ENCODE peak calls at places on chromosomes 16 and 17, in five cellular contexts. V is HepG2, O is K562, N is GM12878, C is SK-N-SH. H is an unnamed sample.

GRCh38 chr17:45896803-45897693 is 2.7 kb downstream of the MAPT start:
- DNase-seq in N (no peak), C (no peak), O (no peak), V (no peak), H (no peak)

GRCh38 chr16:90002759-90003158 is 16.5 kb downstream of the DBNDD1 start:
- DNase-seq in N (no peak), V (no peak), O (no peak), C (no peak), H (no peak)

GRCh38 chr17:1112875-1113274 is 66.9 kb downstream of the ABR start:
- DNase-seq in O (peak; percentile 31), C (no peak), V (no peak), N (no peak), H (no peak)

GRCh38 chr16:77998350-77999023 is 23.9 kb upstream of the CLEC3A start:
- DNase-seq in N (no peak), V (peak; percentile 63), C (no peak), O (no peak), H (no peak)

GRCh38 chr17:78479369-78479768 is 97.8 kb downstream of the DNAH17 start:
- DNase-seq in C (no peak), N (no peak), O (no peak), V (no peak), H (no peak)

GRCh38 chr17:37359682-37360188 is 16.1 kb upstream of the C17orf78 start:
- DNase-seq in C (no peak), O (no peak), V (no peak), N (no peak), H (peak; percentile 11)

GRCh38 chr16:30409125-30410060 is 2.0 kb downstream of the ZNF771 start:
- DNase-seq in C (peak; percentile 91), O (peak; percentile 77), N (peak; percentile 62), V (peak; percentile 90), H (peak; percentile 80)

GRCh38 chr17:59121901-59122480 is 15.3 kb upstream of the TRIM37 start:
- DNase-seq in C (no peak), V (no peak), O (no peak), N (no peak), H (no peak)

GRCh38 chr16:85842435-85842834 is 42.9 kb downstream of the COX4I1 start:
- DNase-seq in N (no peak), C (no peak), V (no peak), O (no peak), H (no peak)

GRCh38 chr16:53433930-53434435 is 288 bp upstream of the RBL2 start:
- DNase-seq in V (peak; percentile 76), O (no peak), N (no peak), C (no peak), H (peak; percentile 75)

GRCh38 chr16:70253291-70254094 is 1.8 kb upstream of the EXOSC6 start:
- DNase-seq in C (peak; percentile 62), O (peak; percentile 40), N (no peak), V (peak; percentile 45), H (peak; percentile 36)

GRCh38 chr17:9512323-9513168 is 63.1 kb downstream of the STX8 start:
- DNase-seq in V (no peak), N (no peak), C (no peak), O (no peak), H (peak; percentile 76)

GRCh38 chr17:32699247-32699646 is 177.7 kb downstream of the MYO1D start:
- DNase-seq in V (no peak), C (no peak), O (peak; percentile 13), N (no peak), H (no peak)

GRCh38 chr16:9050102-9050830 is 41.2 kb upstream of the HAPSTR1 start:
- DNase-seq in N (no peak), O (peak; percentile 53), V (peak; percentile 52), C (peak; percentile 22), H (peak; percentile 16)

GRCh38 chr17:43667506-43668438 is 6.0 kb upstream of the MEOX1 start:
- DNase-seq in V (peak; percentile 89), O (no peak), C (no peak), N (no peak), H (peak; percentile 81)

GRCh38 chr17:1229354-1229890 is 40.8 kb upstream of the BHLHA9 start:
- DNase-seq in V (no peak), O (peak; percentile 61), C (peak; percentile 75), N (no peak), H (no peak)

GRCh38 chr16:73052441-73053030 is 4.6 kb upstream of the ZFHX3 start:
- DNase-seq in V (no peak), C (no peak), N (no peak), O (no peak), H (no peak)

GRCh38 chr16:2152695-2153506 is 2.7 kb upstream of the TRAF7 start:
- DNase-seq in N (no peak), C (no peak), V (peak; percentile 38), O (peak; percentile 48), H (no peak)

GRCh38 chr17:49252148-49252682 is 21.6 kb upstream of the PHOSPHO1 start:
- DNase-seq in C (no peak), V (peak; percentile 42), N (no peak), O (peak; percentile 55), H (no peak)

GRCh38 chr17:8927395-8927794 is 38.1 kb downstream of the PIK3R5 start:
- DNase-seq in C (no peak), O (no peak), V (no peak), N (no peak), H (no peak)

GRCh38 chr17:80101946-80102706 is 745 bp downstream of the GAA start:
- DNase-seq in N (no peak), O (peak; percentile 56), C (peak; percentile 74), V (peak; percentile 30), H (peak; percentile 77)

GRCh38 chr17:77323413-77324171 is 182.8 kb downstream of the SEC14L1 start:
- DNase-seq in V (no peak), N (no peak), O (peak; percentile 77), C (peak; percentile 61), H (peak; percentile 52)

GRCh38 chr17:10729334-10730193 is at the start of gene TMEM220:
- DNase-seq in C (peak; percentile 87), O (no peak), V (peak; percentile 26), N (no peak), H (peak; percentile 59)

GRCh38 chr16:9091867-9092281 is 430 bp downstream of the HAPSTR1 start:
- DNase-seq in C (no peak), O (no peak), N (no peak), V (no peak), H (no peak)

GRCh38 chr16:53545433-53545832 is 42.4 kb upstream of the AKTIP start:
- DNase-seq in O (no peak), N (no peak), C (no peak), V (peak; percentile 18), H (no peak)

GRCh38 chr17:7903154-7904103 is 12.7 kb downstream of the RNF227 start:
- DNase-seq in V (no peak), O (no peak), C (no peak), N (no peak), H (no peak)

GRCh38 chr17:7817643-7817964 is 16.4 kb upstream of the KDM6B start:
- DNase-seq in N (no peak), V (no peak), O (no peak), C (no peak), H (no peak)

GRCh38 chr17:21119247-21119944 is 7.4 kb upstream of the DHRS7B start:
- DNase-seq in V (peak; percentile 53), N (no peak), C (peak; percentile 71), O (peak; percentile 58), H (peak; percentile 61)

DNA sequence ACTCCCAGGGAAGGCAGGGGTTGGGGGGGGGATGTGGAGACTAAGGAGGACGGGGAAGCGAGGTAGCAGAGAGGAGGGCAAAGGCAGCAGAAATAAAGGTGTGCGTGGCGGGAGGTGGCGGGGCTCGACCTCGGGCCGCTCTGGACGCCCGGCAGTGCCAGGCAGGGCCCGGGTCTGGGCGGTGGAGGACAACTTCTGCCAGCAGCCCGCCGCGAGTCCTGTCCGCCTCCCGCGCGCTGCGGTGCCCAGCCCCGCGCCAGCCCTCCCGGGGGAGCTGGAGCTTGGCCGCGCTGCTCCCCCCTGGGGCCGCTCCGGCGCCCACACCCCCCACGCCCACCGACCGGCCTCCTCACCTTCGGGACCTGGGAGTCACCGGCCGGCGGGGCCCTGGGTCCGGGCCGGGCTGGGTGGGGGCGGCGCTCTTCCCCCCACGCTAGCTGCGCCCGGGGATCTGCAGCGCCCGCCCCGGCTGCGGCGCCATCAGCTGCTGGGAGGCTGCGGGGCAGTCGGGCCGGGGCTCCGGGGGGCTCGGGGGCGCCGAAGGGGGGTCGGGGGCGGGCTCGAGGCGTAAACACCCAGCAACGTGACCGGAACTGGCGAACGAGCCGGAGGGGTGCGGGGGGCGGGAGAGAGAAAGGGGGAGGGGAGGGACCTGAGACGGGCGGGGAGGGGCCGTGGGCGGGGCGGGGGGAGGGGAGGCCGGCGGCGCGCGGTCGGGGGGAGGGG is at the start of gene CCDC92B:
- DNase-seq in N (no peak), C (peak; percentile 98), O (no peak), V (no peak), H (no peak)
- H3K4me1 ChIP-seq in N (no peaks in the 10 kb centered on the region), C (peaks cover 2% of the 10 kb centered on the region), O (peaks cover 9% of the 10 kb centered on the region), V (no peaks in the 10 kb centered on the region), H (no peaks in the 10 kb centered on the region)

DNA sequence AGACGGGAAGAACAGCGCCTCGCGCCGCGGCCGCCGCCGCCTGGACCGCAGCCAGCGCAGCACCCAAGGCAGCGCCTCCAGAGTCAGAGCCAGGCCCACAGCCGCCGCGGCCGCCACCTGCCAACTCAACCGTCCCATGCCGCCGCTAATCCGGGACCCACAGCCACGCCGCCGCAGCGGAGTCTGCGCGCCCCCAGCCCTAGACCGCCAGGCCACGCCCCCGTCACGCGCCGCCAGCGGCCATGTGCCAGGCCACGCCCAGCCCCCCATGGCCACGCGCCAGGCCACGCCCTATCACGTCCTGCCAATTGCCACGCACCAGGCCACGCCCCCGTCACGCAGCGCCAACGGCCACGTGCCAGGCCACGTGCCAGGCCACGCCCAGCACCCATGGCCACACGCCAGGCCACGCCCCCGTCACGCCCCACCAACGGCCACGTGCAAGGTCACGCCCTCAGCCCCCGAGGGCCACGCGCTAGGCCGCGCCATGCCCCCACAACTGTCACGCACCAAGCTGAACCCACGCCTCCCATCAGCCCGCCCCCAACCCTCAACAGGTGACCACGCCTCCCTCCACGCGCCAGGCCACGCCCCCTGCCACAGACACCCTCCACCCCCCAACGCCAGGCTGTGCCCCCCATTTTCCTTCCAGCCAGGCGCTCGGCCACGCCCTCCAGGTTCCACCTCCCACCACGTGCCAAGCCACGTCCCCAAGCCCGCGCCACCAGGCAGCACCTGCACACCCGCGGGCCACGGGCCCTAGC is at the start of gene PLD6:
- DNase-seq in V (peak; percentile 67), N (peak; percentile 72), O (peak; percentile 86), C (peak; percentile 96), H (peak; percentile 39)
- TF ChIP-seq MXI1 in V (peak; percentile 92), N (peak; percentile 90), O (peak; percentile 86), C (peak; percentile 93), H (no peak)

DNA sequence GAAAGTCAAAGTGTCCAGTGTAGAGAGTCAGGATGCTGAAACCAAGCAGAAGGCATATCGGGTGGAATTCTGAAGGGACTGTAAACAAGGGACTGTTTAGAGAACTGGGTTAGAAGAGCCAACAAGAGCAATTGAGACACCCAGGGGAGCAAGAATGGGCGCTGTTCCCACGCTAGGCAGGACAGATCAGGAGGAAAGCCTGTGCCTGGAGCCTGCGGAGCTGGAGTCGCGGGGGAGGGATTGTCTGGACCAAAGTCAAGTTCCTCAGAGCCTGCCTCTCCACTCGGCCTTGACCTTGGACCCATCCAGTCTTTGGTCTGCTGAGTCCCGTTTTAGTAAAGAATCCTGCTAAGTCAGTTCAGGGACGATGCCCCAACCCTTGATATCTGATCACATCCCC is 14.7 kb upstream of the KLHL36 start:
- DNase-seq in V (no peak), C (no peak), O (no peak), N (no peak), H (no peak)
- H2AFZ ChIP-seq in V (no peak overlapping the region), C (no peak overlapping the region), O (no peak overlapping the region), N (no peak overlapping the region), H (peak overlapping the region; percentile 53)

DNA sequence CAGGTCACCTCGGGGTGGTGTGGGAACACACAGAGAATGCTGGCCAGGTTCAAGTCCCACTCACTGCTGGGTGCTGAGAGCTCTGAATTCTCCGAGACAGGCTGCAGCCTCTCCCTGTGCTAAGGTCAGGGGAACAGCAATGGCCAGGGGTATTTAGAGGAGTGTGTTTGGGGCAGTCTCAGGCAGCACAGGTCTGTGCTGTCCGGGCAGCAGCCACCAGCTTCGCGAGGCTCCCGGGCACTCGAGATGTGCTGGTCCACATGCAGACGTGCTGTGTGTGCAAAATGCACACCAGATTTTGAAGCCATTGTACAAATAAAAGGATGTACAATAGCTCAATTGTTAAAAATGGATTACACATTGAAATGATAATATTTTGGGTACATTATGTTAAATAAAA is 7.1 kb downstream of the NHERF1 start:
- DNase-seq in O (no peak), N (no peak), C (no peak), V (no peak), H (no peak)
- H3K4me1 ChIP-seq in O (peaks cover 61% of the 10 kb centered on the region), N (peaks cover 24% of the 10 kb centered on the region), C (peaks cover 52% of the 10 kb centered on the region), V (peaks cover 99% of the 10 kb centered on the region), H (peaks cover 12% of the 10 kb centered on the region)

H was measured in IMR-90.